ENCODE peak calls at places on chromosomes 12 and 14, in eight cellular contexts. T is esophagus squamous epithelium, P is esophagus muscularis mucosa, E is suprapubic skin, A is stomach, O is body of pancreas, G is IMR-90, H is upper lobe of left lung. Z is an unnamed sample.

GRCh38 chr12:62726471-62726980 is 208.4 kb downstream of the PPM1H start:
- DNase-seq in H (no peak), G (no peak), A (no peak), P (no peak), O (no peak), E (no peak), T (no peak), Z (no peak)

GRCh38 chr14:86665975-86666374 is 1136.0 kb downstream of the FLRT2 start:
- DNase-seq in A (no peak), O (no peak), G (no peak), H (no peak), E (no peak), T (no peak), P (no peak), Z (no peak)

GRCh38 chr12:81797100-81797499 is 38.0 kb upstream of the PPFIA2 start:
- DNase-seq in T (no peak), E (no peak), O (no peak), H (no peak), A (no peak), G (no peak), P (no peak), Z (no peak)

GRCh38 chr14:34461334-34462131 is 507 bp downstream of the SPTSSA start:
- DNase-seq in O (peak), G (peak), T (no peak), H (no peak), P (no peak), E (peak), A (peak), Z (peak)

GRCh38 chr14:39368261-39368959 is 63.8 kb downstream of the FBXO33 start:
- DNase-seq in O (peak), T (no peak), E (no peak), P (no peak), A (peak), G (peak), H (no peak), Z (peak)

GRCh38 chr12:66152732-66153131 is 17.1 kb downstream of the TMBIM4 start:
- DNase-seq in T (no peak), P (no peak), A (no peak), H (no peak), O (no peak), G (peak), E (no peak), Z (no peak)

GRCh38 chr12:79344855-79345840 is 345.6 kb downstream of the PAWR start:
- DNase-seq in P (no peak), G (peak), H (no peak), E (no peak), O (peak), A (no peak), T (no peak), Z (peak)

GRCh38 chr12:6038160-6038559 is 86.3 kb downstream of the VWF start:
- DNase-seq in T (no peak), E (no peak), A (peak), P (no peak), O (peak), G (peak), H (no peak), Z (peak)

GRCh38 chr14:74510211-74510931 is 16.8 kb downstream of the ISCA2 start:
- DNase-seq in T (no peak), O (no peak), G (peak), E (peak), A (no peak), H (peak), P (no peak), Z (no peak)

GRCh38 chr12:43863770-43864366 is 28.0 kb downstream of the TMEM117 start:
- DNase-seq in H (peak), T (no peak), O (no peak), P (no peak), G (no peak), A (no peak), E (no peak), Z (no peak)

GRCh38 chr12:49838973-49839633 is 3.8 kb downstream of the BCDIN3D start:
- DNase-seq in H (no peak), G (peak), A (no peak), P (no peak), T (no peak), E (no peak), O (no peak), Z (no peak)

GRCh38 chr14:67045440-67045839 is 143.8 kb upstream of the GARIN2 start:
- DNase-seq in T (no peak), O (no peak), E (no peak), G (no peak), A (no peak), P (no peak), H (no peak), Z (no peak)

DNA sequence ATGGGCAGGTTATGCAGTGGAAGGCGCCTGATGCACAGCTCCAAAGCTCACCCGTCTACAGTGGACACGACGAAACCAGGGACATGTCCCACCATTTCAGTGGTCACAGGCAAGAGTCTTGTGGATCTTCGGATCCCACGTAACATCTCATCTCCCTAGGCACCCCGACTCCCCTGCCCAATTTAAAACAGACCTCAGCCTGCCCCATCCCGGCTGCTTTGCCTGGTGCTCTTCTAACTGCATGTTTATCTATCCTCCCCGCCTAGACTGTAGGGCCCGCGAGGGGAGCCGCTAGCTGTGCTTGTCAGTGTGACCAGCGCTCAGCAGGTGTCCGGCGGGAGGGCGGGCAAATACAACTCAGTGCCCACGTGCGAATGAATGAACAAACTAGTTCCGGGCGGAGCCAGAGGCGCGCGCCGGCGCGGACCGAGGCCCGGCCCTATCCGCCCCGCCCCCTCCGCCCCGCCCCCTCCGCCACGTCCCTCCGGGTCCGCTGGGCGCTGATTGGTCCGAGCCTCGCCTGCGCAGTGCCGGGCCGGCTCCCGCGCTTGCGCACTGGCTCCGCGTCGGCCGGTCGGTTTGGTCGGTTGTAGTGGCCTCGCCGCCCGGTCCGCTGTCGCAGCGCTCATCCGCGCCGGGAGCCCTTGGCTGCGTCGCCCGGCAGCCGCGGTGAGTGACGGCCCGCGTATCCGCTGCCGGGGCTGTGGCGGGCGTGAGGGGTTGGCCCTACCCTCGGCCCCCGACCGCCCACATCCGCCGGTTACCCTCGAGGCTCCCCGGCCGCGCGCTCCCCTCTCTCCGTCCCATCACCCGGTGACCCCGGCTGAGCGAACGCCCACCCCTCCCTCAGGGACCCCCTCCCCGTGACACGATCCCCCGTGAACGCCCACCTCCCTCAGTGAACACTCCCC is 60.1 kb downstream of the DDX51 start:
- DNase-seq in A (peak), P (peak), O (peak), T (peak), E (peak), H (peak), G (peak), Z (peak)
- TF ChIP-seq POLR2A in A (no peak), P (peak), O (peak), T (peak), E (peak), H (peak), G (peak), Z (peak)

DNA sequence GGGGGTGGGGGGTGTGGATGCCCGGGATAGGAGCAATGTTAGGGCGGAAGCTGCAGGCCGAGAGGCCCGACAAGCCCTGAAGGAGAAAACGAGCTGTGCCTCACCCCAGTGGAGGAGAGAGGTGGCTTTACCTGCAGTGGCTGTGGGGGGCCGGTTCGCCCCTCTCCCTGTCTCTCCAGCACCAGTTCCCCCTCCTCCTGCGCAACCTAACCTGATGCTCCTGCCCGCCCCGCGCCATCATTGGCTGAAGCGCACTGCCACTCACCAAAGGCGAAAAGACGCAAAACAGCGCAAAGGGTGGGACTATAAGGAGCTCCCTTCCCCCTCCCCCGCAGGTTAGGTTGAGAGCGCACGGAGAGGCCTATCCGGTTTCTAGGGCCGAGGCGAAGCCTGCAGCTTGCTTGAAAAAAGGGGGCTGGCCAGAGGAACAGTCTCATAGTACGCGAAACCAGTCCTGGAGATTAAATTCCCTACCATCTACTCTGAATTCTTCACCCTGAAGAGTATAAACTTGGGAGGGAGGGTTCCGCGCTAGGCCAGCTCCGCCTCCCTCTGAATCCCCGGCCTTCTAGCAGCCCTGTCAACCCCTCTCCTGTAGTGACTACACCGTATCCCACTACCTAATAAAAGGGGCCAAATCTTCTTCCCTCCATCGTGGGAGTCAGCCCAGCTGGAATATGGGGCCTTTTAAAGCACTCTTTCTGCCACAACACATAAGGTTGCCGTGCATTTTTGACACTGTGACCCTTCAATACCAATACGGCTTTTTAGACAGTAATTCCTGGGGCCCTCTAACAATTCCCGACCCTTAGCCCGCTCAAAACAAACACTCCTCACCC is 18.6 kb downstream of the CHD8 start:
- DNase-seq in G (peak), O (peak), E (peak), T (peak), P (peak), H (peak), A (peak), Z (peak)
- TF ChIP-seq POLR2A in G (no peak), O (peak), E (peak), T (peak), P (no peak), H (no peak), A (no peak), Z (peak)

DNA sequence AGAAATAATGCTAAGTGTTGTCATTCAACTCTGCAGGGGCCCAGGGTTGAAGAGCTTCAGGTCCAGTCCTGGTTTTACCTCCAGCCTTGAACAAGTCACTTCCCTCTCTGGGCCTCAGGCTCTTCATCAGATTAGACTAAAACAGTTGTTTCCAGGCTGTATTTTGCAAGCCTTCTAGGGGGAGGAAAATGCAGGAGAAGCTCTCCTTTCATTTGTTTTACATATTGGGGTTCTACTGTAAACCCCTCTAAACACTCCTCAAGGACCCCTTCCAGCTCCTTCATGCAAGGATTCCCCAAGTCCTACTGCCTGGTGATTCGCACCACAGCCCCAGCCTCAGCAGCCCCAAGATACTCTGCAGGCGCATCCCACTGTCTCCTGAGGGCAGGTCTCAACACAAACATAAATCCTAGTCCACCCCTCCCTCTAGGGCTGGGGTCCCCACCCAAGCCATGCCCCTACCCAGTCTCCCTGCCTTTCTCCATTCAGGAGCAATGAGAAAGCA is 2.7 kb downstream of the SDR9C7 start:
- DNase-seq in E (no peak), O (no peak), G (peak), T (no peak), A (no peak), P (peak), H (no peak), Z (no peak)
- TF ChIP-seq POLR2A in E (no peak), O (no peak), G (no peak), T (no peak), A (no peak), P (no peak), H (no peak), Z (no peak)

GRCh38 chr14:100148837-100149731 is 10.4 kb downstream of the DEGS2 start:
- DNase-seq in P (no peak), G (no peak), E (no peak), H (no peak), O (no peak), T (no peak), A (no peak), Z (no peak)

GRCh38 chr14:100147691-100148464 is 11.6 kb downstream of the DEGS2 start:
- DNase-seq in T (no peak), E (no peak), H (no peak), A (no peak), P (no peak), O (no peak), G (no peak), Z (no peak)

GRCh38 chr14:100146548-100147091 is 12.8 kb downstream of the DEGS2 start:
- DNase-seq in T (no peak), A (no peak), O (no peak), G (no peak), P (no peak), H (no peak), E (no peak), Z (no peak)

GRCh38 chr14:100145682-100146464 is 13.6 kb downstream of the DEGS2 start:
- DNase-seq in H (no peak), T (no peak), P (no peak), A (no peak), G (no peak), E (no peak), O (no peak), Z (no peak)

GRCh38 chr14:100147181-100147631 is 12.2 kb downstream of the DEGS2 start:
- DNase-seq in P (no peak), G (no peak), T (no peak), E (no peak), O (no peak), A (no peak), H (no peak), Z (no peak)
- TF ChIP-seq POLR2A in P (no peak), G (no peak), T (no peak), E (no peak), O (no peak), A (no peak), H (no peak), Z (no peak)

DNA sequence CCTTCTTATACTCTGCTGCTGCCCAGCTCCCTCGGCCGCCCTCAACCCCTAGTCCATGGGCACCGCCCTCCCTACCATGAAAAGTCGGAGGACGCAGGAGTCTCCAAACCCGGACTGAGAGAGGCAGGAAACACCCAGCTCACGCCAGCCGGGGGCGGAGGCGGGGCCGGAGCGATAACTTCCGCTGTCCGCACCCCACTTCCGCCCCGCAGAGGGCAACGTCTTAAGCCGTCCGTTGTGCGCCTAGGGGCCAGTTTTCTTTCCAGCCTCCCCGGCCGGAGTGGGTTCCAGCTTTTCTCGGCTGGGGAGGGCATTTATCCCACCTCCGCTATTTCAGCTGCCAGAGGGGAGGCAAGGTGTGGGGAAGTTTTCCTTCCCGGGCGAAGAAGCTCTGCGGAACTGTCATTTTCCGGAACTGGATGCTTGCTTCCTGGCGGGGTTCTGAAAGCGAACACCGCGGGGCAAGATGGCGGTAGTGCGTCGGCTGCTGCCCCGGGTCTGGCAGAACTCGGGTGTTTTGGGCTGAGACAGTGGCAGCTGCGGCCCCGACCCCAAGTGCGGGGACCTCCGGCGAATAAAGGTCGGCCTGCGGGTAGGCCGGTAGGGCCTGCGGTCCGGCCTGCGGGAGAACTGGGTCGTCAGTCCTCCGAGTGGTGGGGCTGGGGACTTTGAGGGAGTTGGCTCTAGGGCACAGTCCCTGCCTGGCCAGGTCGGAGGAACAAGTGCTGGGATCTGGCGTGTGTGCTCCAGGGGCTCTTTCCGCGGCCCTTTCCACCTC is at the start of the genes KCTD10 and UBE3B:
- DNase-seq in E (peak), G (peak), P (peak), O (peak), H (peak), A (peak), T (peak), Z (peak)
- TF ChIP-seq POLR2A in E (peak), G (peak), P (peak), O (peak), H (peak), A (no peak), T (peak), Z (peak)

GRCh38 chr12:124939428-124940142 is 25.1 kb upstream of the UBC start:
- DNase-seq in E (peak), T (no peak), H (peak), G (peak), A (peak), P (peak), O (peak), Z (no peak)
- TF ChIP-seq POLR2A in E (peak), T (no peak), H (no peak), G (no peak), A (no peak), P (no peak), O (peak), Z (no peak)

GRCh38 chr14:71319646-71320045 is 412.4 kb downstream of the PCNX1 start:
- DNase-seq in H (no peak), P (no peak), G (peak), A (no peak), T (no peak), E (no peak), O (no peak), Z (no peak)

GRCh38 chr14:71322660-71323250 is 415.5 kb downstream of the PCNX1 start:
- DNase-seq in T (no peak), E (no peak), P (no peak), G (peak), H (no peak), O (no peak), A (no peak), Z (no peak)

GRCh38 chr14:71320107-71320733 is 413.0 kb downstream of the PCNX1 start:
- DNase-seq in H (peak), G (peak), T (peak), O (peak), A (peak), E (peak), P (peak), Z (peak)

GRCh38 chr14:71320734-71321555 is 413.7 kb downstream of the PCNX1 start:
- DNase-seq in T (no peak), P (no peak), G (peak), O (peak), A (peak), H (peak), E (peak), Z (peak)

GRCh38 chr14:71321556-71322315 is 414.5 kb downstream of the PCNX1 start:
- DNase-seq in G (peak), T (no peak), H (no peak), A (no peak), E (no peak), O (no peak), P (no peak), Z (no peak)
- TF ChIP-seq POLR2A in G (no peak), T (no peak), H (no peak), A (no peak), E (no peak), O (no peak), P (no peak), Z (no peak)